ENCODE peak calls at places on chromosomes 12 and 14, in eight cellular contexts. M, S, O, B, U, J, I and V are unnamed samples.

GRCh38 chr14:95998656-95999055 is 40.5 kb upstream of the C14orf132 start:
- DNase-seq in M (no peak), S (no peak), O (no peak), B (no peak), U (peak; percentile 1), J (no peak), I (no peak), V (no peak)

GRCh38 chr14:68544150-68544892 is 248.5 kb downstream of the ZFP36L1 start:
- DNase-seq in M (peak; percentile 92), S (no peak), O (no peak), B (no peak), U (peak; percentile 98), J (no peak), I (no peak), V (no peak)

GRCh38 chr14:23930742-23931141 is 22.8 kb upstream of the DHRS4 start:
- DNase-seq in M (peak; percentile 24), S (no peak), O (no peak), B (no peak), U (no peak), J (no peak), I (no peak), V (no peak)

GRCh38 chr12:54991161-54991991 is 6.8 kb upstream of the TESPA1 start:
- DNase-seq in M (no peak), S (no peak), O (no peak), B (no peak), U (no peak), J (no peak), I (no peak), V (no peak)

GRCh38 chr14:99732436-99733220 is 48.5 kb downstream of the CYP46A1 start:
- DNase-seq in M (peak; percentile 19), S (no peak), O (no peak), B (no peak), U (no peak), J (no peak), I (no peak), V (no peak)

GRCh38 chr14:53744846-53745245 is 211.8 kb downstream of the BMP4 start:
- DNase-seq in M (no peak), S (no peak), O (no peak), B (no peak), U (no peak), J (no peak), I (no peak), V (no peak)

GRCh38 chr14:51604078-51604477 is 47.6 kb upstream of the FRMD6 start:
- DNase-seq in M (no peak), S (no peak), O (no peak), B (peak; percentile 81), U (peak; percentile 66), J (no peak), I (no peak), V (no peak)

GRCh38 chr14:70020350-70021170 is 141.3 kb downstream of the SMOC1 start:
- DNase-seq in M (no peak), S (no peak), O (no peak), B (no peak), U (no peak), J (no peak), I (no peak), V (no peak)

GRCh38 chr14:98949031-98949430 is 323.0 kb downstream of the BCL11B start:
- DNase-seq in M (no peak), S (no peak), O (no peak), B (no peak), U (no peak), J (no peak), I (no peak), V (no peak)

GRCh38 chr12:130086777-130087176 is 75.5 kb upstream of the FZD10 start:
- DNase-seq in M (no peak), S (no peak), O (no peak), B (no peak), U (no peak), J (no peak), I (no peak), V (no peak)

GRCh38 chr12:24177889-24178288 is 228.4 kb upstream of the SOX5 start:
- DNase-seq in M (no peak), S (no peak), O (no peak), B (no peak), U (no peak), J (no peak), I (no peak), V (no peak)

GRCh38 chr14:33475623-33476022 is 475.3 kb downstream of the EGLN3 start:
- DNase-seq in M (peak; percentile 35), S (no peak), O (peak; percentile 98), B (peak; percentile 27), U (peak; percentile 26), J (peak; percentile 95), I (peak; percentile 2), V (peak; percentile 3)

GRCh38 chr12:47946413-47947107 is 16.8 kb upstream of the TMEM106C start:
- DNase-seq in M (no peak), S (no peak), O (no peak), B (no peak), U (no peak), J (no peak), I (no peak), V (no peak)

GRCh38 chr12:88017964-88018363 is 11.2 kb downstream of the C12orf50 start:
- DNase-seq in M (no peak), S (no peak), O (no peak), B (no peak), U (no peak), J (no peak), I (no peak), V (no peak)

GRCh38 chr14:69693823-69694729 is 72.9 kb upstream of the SRSF5 start:
- DNase-seq in M (no peak), S (no peak), O (no peak), B (no peak), U (no peak), J (no peak), I (no peak), V (no peak)

GRCh38 chr12:24544368-24544767 is 404.5 kb downstream of the BCAT1 start:
- DNase-seq in M (no peak), S (no peak), O (no peak), B (no peak), U (no peak), J (no peak), I (no peak), V (no peak)

GRCh38 chr12:62813031-62813829 is 121.7 kb downstream of the PPM1H start:
- DNase-seq in M (peak; percentile 57), S (no peak), O (no peak), B (peak; percentile 29), U (peak; percentile 23), J (peak; percentile 87), I (peak; percentile 8), V (no peak)

GRCh38 chr12:100927825-100928224 is 133.2 kb downstream of the ANO4 start:
- DNase-seq in M (no peak), S (no peak), O (no peak), B (no peak), U (no peak), J (no peak), I (no peak), V (no peak)

GRCh38 chr12:53180931-53181645 is 363 bp upstream of the CSAD start:
- DNase-seq in M (peak; percentile 67), S (peak; percentile 71), O (no peak), B (peak; percentile 17), U (no peak), J (peak; percentile 94), I (peak; percentile 71), V (no peak)

GRCh38 chr12:83261998-83262397 is 575.3 kb downstream of the TMTC2 start:
- DNase-seq in M (no peak), S (no peak), O (no peak), B (no peak), U (no peak), J (no peak), I (no peak), V (no peak)